ENCODE peak calls at places on chromosome 6, in four cellular contexts. B, F, K and X are unnamed samples. For H3K27me3, the result is how much of the 10 kb centered on the place peaks cover.

GRCh38 chr6:100549406-100550167 is 84.9 kb upstream of the SIM1 start:
- DNase-seq in F (peak), B (no peak), K (no peak), X (peak)

GRCh38 chr6:79302341-79302740 is 67.9 kb upstream of the HMGN3 start:
- DNase-seq in K (no peak), F (no peak), B (no peak), X (peak)

GRCh38 chr6:27213544-27214125 is 33.9 kb upstream of the PRSS16 start:
- DNase-seq in K (no peak), F (peak), B (no peak), X (peak)

GRCh38 chr6:116762235-116762634 is 3.3 kb downstream of the FAM162B start:
- DNase-seq in K (no peak), F (no peak), B (no peak), X (no peak)

GRCh38 chr6:121733216-121733615 is 297.8 kb downstream of the GJA1 start:
- DNase-seq in F (peak), B (no peak), K (no peak), X (no peak)

GRCh38 chr6:54244430-54244829 is 63.8 kb upstream of the TINAG start:
- DNase-seq in K (no peak), F (peak), B (no peak), X (no peak)

GRCh38 chr6:163731215-163732013 is 316.9 kb downstream of the QKI start:
- DNase-seq in F (no peak), K (no peak), B (no peak), X (no peak)

GRCh38 chr6:131362070-131362469 is 211.0 kb upstream of the ARG1 start:
- DNase-seq in K (no peak), B (no peak), F (no peak), X (peak)

GRCh38 chr6:27495386-27496135 is 22.7 kb upstream of the ZNF184 start:
- DNase-seq in F (peak), B (peak), K (no peak), X (peak)

GRCh38 chr6:12022903-12023522 is 10.9 kb downstream of the HIVEP1 start:
- DNase-seq in B (no peak), K (no peak), F (no peak), X (no peak)

GRCh38 chr6:22364314-22364713 is 67.5 kb upstream of the PRL start:
- DNase-seq in F (no peak), B (no peak), K (no peak), X (peak)

GRCh38 chr6:156146891-156147290 is 630.3 kb upstream of the ARID1B start:
- DNase-seq in F (no peak), B (no peak), K (no peak), X (no peak)

GRCh38 chr6:126439040-126439439 is 99.1 kb downstream of the CENPW start:
- DNase-seq in B (no peak), K (no peak), F (no peak), X (no peak)

GRCh38 chr6:148508401-148509151 is 165.9 kb downstream of the SASH1 start:
- DNase-seq in K (no peak), F (peak), B (no peak), X (peak)

GRCh38 chr6:46323312-46323965 is 152.7 kb upstream of the ENPP5 start:
- DNase-seq in B (no peak), K (no peak), F (peak), X (peak)

GRCh38 chr6:80272988-80273387 is 166.5 kb downstream of the BCKDHB start:
- DNase-seq in F (no peak), B (no peak), K (no peak), X (no peak)

GRCh38 chr6:149392093-149392492 is 8.0 kb upstream of the SUMO4 start:
- DNase-seq in B (no peak), K (no peak), F (no peak), X (no peak)

GRCh38 chr6:157405986-157406385 is 25.0 kb downstream of the ZDHHC14 start:
- DNase-seq in F (peak), K (no peak), B (no peak), X (peak)

GRCh38 chr6:2429460-2429859 is 184.1 kb upstream of the GMDS start:
- DNase-seq in K (no peak), F (peak), B (no peak), X (no peak)

GRCh38 chr6:162373192-162373591 is 354.4 kb downstream of the PRKN start:
- DNase-seq in F (no peak), K (no peak), B (no peak), X (no peak)

GRCh38 chr6:89951574-89952360 is 57.5 kb downstream of the GJA10 start:
- DNase-seq in K (no peak), B (no peak), F (peak), X (no peak)

GRCh38 chr6:100464910-100465700 is at the start of gene SIM1:
- DNase-seq in F (peak), B (peak), K (no peak), X (no peak)

GRCh38 chr6:100116409-100117194 is 122.6 kb upstream of the MCHR2 start:
- DNase-seq in F (peak), K (no peak), B (peak), X (peak)

GRCh38 chr6:11553824-11554223 is 16.3 kb downstream of the TMEM170B start:
- DNase-seq in F (no peak), K (no peak), B (no peak), X (no peak)

GRCh38 chr6:87700351-87700728 is 1.7 kb downstream of the AKIRIN2 start:
- DNase-seq in K (no peak), F (no peak), B (no peak), X (no peak)

GRCh38 chr6:52063584-52064400 is 23.6 kb downstream of the PKHD1 start:
- DNase-seq in K (no peak), B (peak), F (peak), X (peak)

GRCh38 chr6:30325873-30326445 is 768 bp upstream of the TRIM39 start:
- DNase-seq in F (no peak), K (no peak), B (no peak), X (peak)

GRCh38 chr6:31365864-31366263 is 8.9 kb upstream of the HLA-B start:
- DNase-seq in B (no peak), F (no peak), K (no peak), X (no peak)

GRCh38 chr6:31363809-31364208 is 6.8 kb upstream of the HLA-B start:
- DNase-seq in F (no peak), B (no peak), K (no peak), X (no peak)

GRCh38 chr6:31359556-31359955 is 2.6 kb upstream of the HLA-B start:
- DNase-seq in F (no peak), B (no peak), K (no peak), X (no peak)

GRCh38 chr6:31366693-31367470 is 9.9 kb upstream of the HLA-B start:
- DNase-seq in K (peak), B (peak), F (peak), X (peak)

DNA sequence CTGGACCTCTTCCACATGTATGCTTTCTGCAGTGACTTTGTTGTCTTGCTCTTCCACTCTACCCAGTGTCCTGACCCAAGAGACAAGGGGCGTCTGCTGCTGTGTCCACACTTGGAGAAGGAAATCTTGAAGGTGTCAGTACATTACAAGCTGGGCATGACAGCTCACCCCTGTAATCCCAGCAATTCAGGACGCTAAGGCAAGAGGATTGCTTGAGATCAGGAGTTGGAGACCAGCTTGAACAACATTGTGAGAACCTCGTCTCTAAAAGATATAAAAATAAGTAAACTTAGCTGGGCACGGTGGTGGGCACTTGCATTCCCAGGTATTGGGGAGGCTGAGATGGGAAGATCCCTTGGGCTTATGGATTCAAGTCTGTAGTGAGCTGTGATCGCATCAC is 5.8 kb upstream of the HLA-B start:
- DNase-seq in F (no peak), K (no peak), B (no peak), X (no peak)
- H3K27me3 ChIP-seq in F (under half), K (under half), B (under half), X (under half)

GRCh38 chr6:28756555-28756918 is 167.2 kb downstream of the TRIM27 start:
- DNase-seq in K (no peak), B (no peak), F (no peak), X (no peak)

GRCh38 chr6:28758818-28759235 is 165.0 kb downstream of the TRIM27 start:
- DNase-seq in B (no peak), F (no peak), K (no peak), X (no peak)

GRCh38 chr6:28764014-28764723 is 159.6 kb downstream of the TRIM27 start:
- DNase-seq in K (no peak), B (no peak), F (no peak), X (no peak)

GRCh38 chr6:28757429-28758045 is 166.2 kb downstream of the TRIM27 start:
- DNase-seq in K (no peak), F (no peak), B (no peak), X (no peak)

GRCh38 chr6:28758046-28758817 is 165.6 kb downstream of the TRIM27 start:
- DNase-seq in F (peak), B (no peak), K (no peak), X (peak)
- H3K27ac ChIP-seq in F (no peak), B (no peak), K (no peak), X (no peak)

DNA sequence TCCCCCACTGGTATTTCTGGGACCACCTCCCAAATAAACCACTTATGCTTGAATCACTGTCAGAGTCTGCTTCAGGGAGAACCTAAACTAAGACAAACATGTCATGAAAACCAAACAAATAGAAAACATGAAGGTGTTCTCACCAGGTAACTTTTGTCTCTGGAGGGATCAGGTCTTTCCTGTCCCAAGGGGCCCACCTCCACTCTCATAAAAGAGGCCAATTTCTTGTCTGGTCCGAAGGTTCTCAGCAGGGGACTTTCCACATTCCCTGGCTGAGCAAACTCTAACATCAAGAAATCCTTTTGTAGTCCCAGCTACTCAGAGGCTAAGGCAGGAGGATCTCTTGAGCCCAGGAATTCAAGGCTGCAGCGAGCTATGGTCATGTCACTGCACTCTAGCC is 8.8 kb upstream of the FOXP4 start:
- DNase-seq in B (no peak), K (no peak), F (no peak), X (no peak)
- H3K27me3 ChIP-seq in B (under half), K (under half), F (under half), X (half or more)

DNA sequence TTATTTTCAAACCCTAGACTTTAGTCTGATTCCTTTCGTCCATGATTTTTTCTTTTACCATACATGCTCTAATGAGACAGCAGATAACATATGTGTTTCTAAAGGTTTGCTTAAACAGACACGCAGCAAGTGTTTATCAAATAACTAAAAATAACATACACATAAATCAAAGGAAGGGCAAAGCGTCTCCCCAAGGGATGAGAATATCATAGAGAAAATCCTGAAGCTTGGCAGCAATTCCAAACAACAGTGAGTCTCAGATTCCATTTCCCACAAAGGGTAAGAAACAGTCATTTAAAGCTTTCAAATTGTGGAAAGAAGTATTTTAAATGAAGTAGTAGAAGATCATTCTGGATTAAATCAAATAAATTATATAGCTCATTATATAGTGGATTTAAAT is 130.2 kb downstream of the PTPRK start:
- DNase-seq in B (no peak), F (no peak), K (no peak), X (no peak)
- H3K27ac ChIP-seq in B (no peak), F (no peak), K (no peak), X (no peak)

GRCh38 chr6:15668918-15669317 is 6.1 kb upstream of the DTNBP1 start:
- DNase-seq in B (no peak), F (no peak), K (no peak), X (no peak)
- H3K27me3 ChIP-seq in B (under half), F (under half), K (under half), X (half or more)

GRCh38 chr6:13613029-13613594 is 2.0 kb upstream of the NOL7 start:
- DNase-seq in K (no peak), F (no peak), B (no peak), X (no peak)
- H3K27ac ChIP-seq in K (no peak), F (no peak), B (no peak), X (no peak)

DNA sequence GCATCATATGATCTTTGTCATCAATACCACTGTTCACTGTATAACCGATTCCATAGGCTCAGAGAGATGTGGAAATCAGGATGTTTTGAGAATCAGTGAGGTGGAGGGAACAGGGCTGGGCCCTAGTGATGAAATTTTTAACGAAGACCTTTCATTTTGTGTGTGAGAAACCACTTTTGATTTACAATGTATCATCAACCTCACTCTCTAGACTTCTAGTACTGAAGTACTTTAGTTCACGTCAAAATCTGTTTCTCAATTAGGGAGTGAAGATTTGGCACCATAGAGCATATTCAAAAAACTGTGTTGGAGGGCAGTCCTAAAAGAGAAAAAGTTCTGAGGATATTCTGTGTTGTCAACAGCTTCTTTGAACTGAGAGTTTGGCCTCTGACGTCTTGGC is 15.0 kb downstream of the CDYL start:
- DNase-seq in B (no peak), K (no peak), F (no peak), X (no peak)
- H3K27me3 ChIP-seq in B (under half), K (under half), F (under half), X (under half)

GRCh38 chr6:36094238-36094637 is 36.1 kb upstream of the MAPK13 start:
- DNase-seq in K (no peak), B (no peak), F (no peak), X (no peak)
- H3K27ac ChIP-seq in K (no peak), B (no peak), F (no peak), X (peak)